ENCODE peak calls at places on chromosomes 6 and 20, in seven cellular contexts. P is IMR-90, O is neuronal stem cell, U is mesendoderm, D is H9, E is H1, A is mesenchymal stem cell. B is an unnamed sample.

GRCh38 chr6:11606287-11606686 is 68.7 kb downstream of the TMEM170B start:
- DNase-seq in P (no peak), O (no peak), U (no peak), D (no peak), E (no peak), A (no peak), B (no peak)

GRCh38 chr6:47698342-47698787 is at the start of gene ADGRF4:
- DNase-seq in P (peak), O (no peak), U (no peak), D (no peak), E (no peak), A (peak), B (peak)

GRCh38 chr6:135251416-135251815 is 70.3 kb downstream of the MYB start:
- DNase-seq in P (no peak), O (no peak), U (peak), D (no peak), E (no peak), A (no peak), B (no peak)

GRCh38 chr6:111559193-111560097 is 46.2 kb downstream of the TRAF3IP2 start:
- DNase-seq in P (no peak), O (no peak), U (no peak), D (no peak), E (no peak), A (no peak), B (no peak)

GRCh38 chr6:52598123-52598823 is 21.4 kb upstream of the TRAM2 start:
- DNase-seq in P (peak), O (peak), U (peak), D (peak), E (peak), A (peak), B (peak)

GRCh38 chr6:91611190-91611589 is 1024.3 kb upstream of the MAP3K7 start:
- DNase-seq in P (no peak), O (no peak), U (no peak), D (no peak), E (no peak), A (no peak), B (no peak)

GRCh38 chr6:169501128-169501527 is 200.7 kb downstream of the WDR27 start:
- DNase-seq in P (no peak), O (no peak), U (no peak), D (no peak), E (no peak), A (no peak), B (no peak)

GRCh38 chr6:142323377-142323776 is 21.6 kb downstream of the ADGRG6 start:
- DNase-seq in P (no peak), O (no peak), U (no peak), D (no peak), E (no peak), A (peak), B (peak)

GRCh38 chr6:63525186-63525878 is 46.9 kb upstream of the LOC128125822 start:
- DNase-seq in P (no peak), O (no peak), U (peak), D (peak), E (no peak), A (no peak), B (peak)

GRCh38 chr6:158160932-158161539 is 7.0 kb downstream of the SERAC1 start:
- DNase-seq in P (peak), O (no peak), U (no peak), D (no peak), E (no peak), A (peak), B (peak)

GRCh38 chr20:5933802-5934436 is 16.4 kb downstream of the TRMT6 start:
- DNase-seq in P (no peak), O (no peak), U (peak), D (no peak), E (no peak), A (peak), B (peak)

GRCh38 chr6:22147983-22148797 is 148.6 kb downstream of the PRL start:
- DNase-seq in P (peak), O (no peak), U (no peak), D (no peak), E (no peak), A (peak), B (peak)

GRCh38 chr6:90121982-90122381 is 174.7 kb downstream of the BACH2 start:
- DNase-seq in P (peak), O (no peak), U (no peak), D (no peak), E (no peak), A (no peak), B (no peak)

GRCh38 chr20:17493173-17493572 is 38.0 kb downstream of the BFSP1 start:
- DNase-seq in P (no peak), O (no peak), U (no peak), D (peak), E (no peak), A (no peak), B (no peak)

GRCh38 chr6:164104432-164104831 is 689.9 kb downstream of the QKI start:
- DNase-seq in P (no peak), O (no peak), U (no peak), D (no peak), E (no peak), A (no peak), B (no peak)

GRCh38 chr20:32780749-32781402 is 18.7 kb downstream of the DNMT3B start:
- DNase-seq in P (no peak), O (peak), U (peak), D (peak), E (no peak), A (no peak), B (no peak)

GRCh38 chr6:102812242-102812641 is 1418.7 kb downstream of the GRIK2 start:
- DNase-seq in P (no peak), O (no peak), U (no peak), D (no peak), E (no peak), A (no peak), B (no peak)
- H2AK5ac ChIP-seq in P (no peak), O (no peak), U (no peak), D (no peak), E (no peak), A (no peak), B (no peak)

GRCh38 chr20:46584508-46584907 is 34.1 kb upstream of the OCSTAMP start:
- DNase-seq in P (no peak), O (no peak), U (no peak), D (no peak), E (no peak), A (no peak), B (no peak)
- H2AK5ac ChIP-seq in P (no peak), O (no peak), U (no peak), D (no peak), E (no peak), A (no peak), B (no peak)

GRCh38 chr20:61814244-61814643 is 251.4 kb downstream of the TAF4 start:
- DNase-seq in P (no peak), O (no peak), U (no peak), D (no peak), E (no peak), A (no peak), B (no peak)

GRCh38 chr20:61814726-61815125 is 251.0 kb downstream of the TAF4 start:
- DNase-seq in P (no peak), O (no peak), U (no peak), D (no peak), E (no peak), A (no peak), B (no peak)

GRCh38 chr20:61812121-61812520 is 253.6 kb downstream of the TAF4 start:
- DNase-seq in P (no peak), O (no peak), U (no peak), D (no peak), E (no peak), A (no peak), B (no peak)

GRCh38 chr20:61813791-61814190 is 251.9 kb downstream of the TAF4 start:
- DNase-seq in P (no peak), O (no peak), U (no peak), D (no peak), E (no peak), A (no peak), B (no peak)

DNA sequence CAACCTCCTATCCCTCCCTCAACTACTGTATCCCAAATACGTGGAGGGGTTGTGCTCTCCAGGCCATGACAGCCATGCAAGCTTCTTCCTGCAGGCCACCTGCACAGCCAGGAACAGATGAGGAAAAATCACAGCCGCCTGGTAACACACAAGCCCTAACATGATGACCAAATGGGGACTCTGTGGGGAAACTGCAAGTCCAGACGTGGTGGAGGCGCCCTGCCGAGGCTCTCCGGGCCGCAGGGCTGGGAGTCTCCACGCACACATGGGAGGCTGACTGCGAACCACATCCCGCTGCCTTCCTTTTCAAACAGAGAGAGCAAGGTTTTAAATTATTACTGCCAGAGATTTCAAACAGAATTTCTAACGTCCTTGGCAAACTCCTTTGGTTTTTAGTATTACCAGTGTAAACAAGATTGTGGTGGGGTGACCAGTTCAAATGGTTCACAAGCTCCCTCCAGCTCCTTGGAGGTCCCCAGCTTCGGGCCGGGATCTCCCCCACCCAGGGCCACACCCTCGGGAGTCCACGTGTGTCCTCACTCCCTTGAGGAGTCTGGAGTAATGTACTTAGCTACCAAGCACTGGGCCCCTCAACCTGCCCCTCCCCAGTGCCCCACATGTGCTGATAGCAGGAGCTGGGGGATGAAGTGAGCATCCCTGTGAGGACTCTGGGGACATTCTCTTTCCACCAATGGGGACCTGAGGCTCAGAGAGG is 252.8 kb downstream of the TAF4 start:
- DNase-seq in P (no peak), O (no peak), U (no peak), D (no peak), E (no peak), A (no peak), B (no peak)
- H2AK5ac ChIP-seq in P (no peak), O (no peak), U (no peak), D (no peak), E (no peak), A (no peak), B (no peak)

GRCh38 chr6:153063936-153064335 is 61.4 kb upstream of the MTRF1L start:
- DNase-seq in P (no peak), O (no peak), U (no peak), D (no peak), E (no peak), A (no peak), B (no peak)
- H2AK5ac ChIP-seq in P (no peak), O (no peak), U (no peak), D (no peak), E (no peak), A (no peak), B (no peak)

GRCh38 chr6:128541261-128541660 is 20.9 kb upstream of the PTPRK start:
- DNase-seq in P (no peak), O (no peak), U (no peak), D (no peak), E (no peak), A (no peak), B (no peak)
- H2AK5ac ChIP-seq in P (no peak), O (no peak), U (no peak), D (no peak), E (no peak), A (no peak), B (no peak)

DNA sequence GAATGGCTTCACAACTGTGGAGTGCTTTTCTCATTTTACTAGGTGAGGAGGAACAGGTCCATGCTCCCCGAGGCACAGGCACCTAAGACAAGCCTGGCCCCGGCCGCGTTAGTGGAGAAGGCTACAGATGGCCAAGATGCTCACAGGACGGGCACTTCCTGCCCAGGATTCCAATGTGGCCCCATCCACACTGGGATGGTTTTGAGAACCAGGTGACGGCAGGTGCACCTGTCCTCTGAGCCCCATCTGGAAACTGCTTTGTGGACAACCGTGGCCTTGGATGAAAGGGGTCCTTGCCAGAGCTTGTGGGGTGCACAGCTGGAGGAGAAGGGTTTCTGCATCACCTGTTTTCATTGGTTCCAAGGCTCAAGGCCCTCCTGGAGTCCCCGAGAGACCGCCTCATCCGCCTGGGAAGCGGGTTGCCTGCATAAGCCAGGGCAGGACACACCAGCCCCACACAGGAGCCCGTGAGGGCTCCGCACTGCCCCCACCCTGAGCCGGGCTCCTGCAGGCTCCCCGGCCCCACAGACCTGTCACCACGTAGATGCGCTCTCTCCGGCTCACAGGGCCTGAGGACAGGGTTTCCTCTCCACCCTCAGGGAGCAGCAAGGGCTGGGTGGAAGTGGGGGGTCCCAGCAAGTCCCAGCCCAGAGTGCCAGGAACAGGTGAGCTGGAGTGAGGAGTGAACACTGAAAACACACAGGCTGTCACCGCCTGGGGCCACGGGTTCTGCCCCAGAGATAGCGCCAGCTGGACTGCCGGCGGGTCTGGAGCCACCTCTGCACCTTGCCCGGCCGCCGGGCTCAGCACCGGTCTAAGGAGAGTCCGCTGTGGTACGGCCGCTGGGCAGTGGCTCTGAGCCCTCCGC is 18.3 kb downstream of the NTSR1 start:
- DNase-seq in P (no peak), O (no peak), U (no peak), D (no peak), E (no peak), A (no peak), B (no peak)
- H2AK5ac ChIP-seq in P (no peak), O (peak), U (no peak), D (no peak), E (no peak), A (no peak), B (no peak)